ENCODE peak calls at places on chromosomes 3 and 15, in ten cellular contexts. One of them, this sample, is unnamed.

GRCh38 chr15:85603160-85603559 is 191.6 kb downstream of the KLHL25 start:
- DNase-seq in kidney: no peak
- DNase-seq in CD8-positive, alpha-beta T cell: no peak
- DNase-seq in ovary: no peak
- DNase-seq in neuronal stem cell: no peak
- DNase-seq in SK-N-SH: no peak
- DNase-seq in CD8-positive, alpha-beta memory T cell: no peak
- DNase-seq in stomach: no peak
- DNase-seq in BJ: no peak
- DNase-seq in H7: no peak
- DNase-seq in this sample: no peak

GRCh38 chr15:82944038-82944437 is 8.5 kb downstream of the HOMER2 start:
- DNase-seq in CD8-positive, alpha-beta memory T cell: no peak
- DNase-seq in stomach: no peak
- DNase-seq in kidney: no peak
- DNase-seq in BJ: no peak
- DNase-seq in SK-N-SH: no peak
- DNase-seq in ovary: no peak
- DNase-seq in CD8-positive, alpha-beta T cell: no peak
- DNase-seq in H7: no peak
- DNase-seq in neuronal stem cell: no peak
- DNase-seq in this sample: no peak

GRCh38 chr3:36815375-36815774 is 51.0 kb upstream of the DCLK3 start:
- DNase-seq in stomach: no peak
- DNase-seq in neuronal stem cell: no peak
- DNase-seq in BJ: no peak
- DNase-seq in SK-N-SH: no peak
- DNase-seq in ovary: no peak
- DNase-seq in kidney: no peak
- DNase-seq in CD8-positive, alpha-beta memory T cell: no peak
- DNase-seq in CD8-positive, alpha-beta T cell: no peak
- DNase-seq in H7: no peak
- DNase-seq in this sample: no peak

GRCh38 chr15:70504305-70504951 is 258.9 kb downstream of the UACA start:
- DNase-seq in stomach: peak; percentile 47
- DNase-seq in CD8-positive, alpha-beta T cell: no peak
- DNase-seq in H7: no peak
- DNase-seq in kidney: peak; percentile 88
- DNase-seq in neuronal stem cell: no peak
- DNase-seq in SK-N-SH: peak; percentile 62
- DNase-seq in BJ: no peak
- DNase-seq in CD8-positive, alpha-beta memory T cell: no peak
- DNase-seq in ovary: peak; percentile 80
- DNase-seq in this sample: peak; percentile 48

GRCh38 chr3:27728195-27729087 is 6.3 kb upstream of the EOMES start:
- DNase-seq in BJ: no peak
- DNase-seq in SK-N-SH: peak; percentile 48
- DNase-seq in CD8-positive, alpha-beta memory T cell: no peak
- DNase-seq in ovary: no peak
- DNase-seq in H7: peak; percentile 76
- DNase-seq in stomach: no peak
- DNase-seq in CD8-positive, alpha-beta T cell: no peak
- DNase-seq in kidney: no peak
- DNase-seq in neuronal stem cell: no peak
- DNase-seq in this sample: no peak

GRCh38 chr15:59189224-59189623 is 17.4 kb upstream of the LDHAL6B start:
- DNase-seq in SK-N-SH: no peak
- DNase-seq in CD8-positive, alpha-beta T cell: no peak
- DNase-seq in kidney: no peak
- DNase-seq in stomach: no peak
- DNase-seq in ovary: no peak
- DNase-seq in CD8-positive, alpha-beta memory T cell: no peak
- DNase-seq in BJ: no peak
- DNase-seq in neuronal stem cell: no peak
- DNase-seq in H7: no peak
- DNase-seq in this sample: no peak

GRCh38 chr3:163722421-163722820 is 1355.9 kb downstream of the SI start:
- DNase-seq in kidney: no peak
- DNase-seq in ovary: no peak
- DNase-seq in CD8-positive, alpha-beta memory T cell: no peak
- DNase-seq in SK-N-SH: no peak
- DNase-seq in stomach: no peak
- DNase-seq in CD8-positive, alpha-beta T cell: no peak
- DNase-seq in neuronal stem cell: no peak
- DNase-seq in BJ: no peak
- DNase-seq in H7: peak; percentile 4
- DNase-seq in this sample: no peak

GRCh38 chr3:152961323-152961722 is 126.4 kb downstream of the P2RY1 start:
- DNase-seq in BJ: no peak
- DNase-seq in stomach: no peak
- DNase-seq in neuronal stem cell: no peak
- DNase-seq in CD8-positive, alpha-beta T cell: no peak
- DNase-seq in ovary: no peak
- DNase-seq in SK-N-SH: peak; percentile 8
- DNase-seq in H7: peak; percentile 14
- DNase-seq in kidney: no peak
- DNase-seq in CD8-positive, alpha-beta memory T cell: no peak
- DNase-seq in this sample: no peak

GRCh38 chr15:89732451-89733172 is 18.4 kb downstream of the MESP1 start:
- DNase-seq in stomach: no peak
- DNase-seq in CD8-positive, alpha-beta memory T cell: no peak
- DNase-seq in neuronal stem cell: no peak
- DNase-seq in BJ: no peak
- DNase-seq in CD8-positive, alpha-beta T cell: no peak
- DNase-seq in H7: peak; percentile 53
- DNase-seq in SK-N-SH: no peak
- DNase-seq in kidney: no peak
- DNase-seq in ovary: peak; percentile 69
- DNase-seq in this sample: no peak

GRCh38 chr3:130276203-130276803 is 69.2 kb upstream of the COL6A5 start:
- DNase-seq in CD8-positive, alpha-beta memory T cell: no peak
- DNase-seq in H7: peak; percentile 70
- DNase-seq in neuronal stem cell: peak; percentile 46
- DNase-seq in BJ: no peak
- DNase-seq in stomach: no peak
- DNase-seq in kidney: no peak
- DNase-seq in ovary: no peak
- DNase-seq in CD8-positive, alpha-beta T cell: no peak
- DNase-seq in SK-N-SH: peak; percentile 65
- DNase-seq in this sample: no peak

GRCh38 chr3:16013563-16013962 is 160.9 kb upstream of the GALNT15 start:
- DNase-seq in ovary: no peak
- DNase-seq in kidney: no peak
- DNase-seq in SK-N-SH: no peak
- DNase-seq in neuronal stem cell: no peak
- DNase-seq in BJ: no peak
- DNase-seq in CD8-positive, alpha-beta memory T cell: no peak
- DNase-seq in CD8-positive, alpha-beta T cell: no peak
- DNase-seq in H7: no peak
- DNase-seq in stomach: no peak
- DNase-seq in this sample: no peak

GRCh38 chr3:132456141-132456540 is 38.8 kb downstream of the DNAJC13 start:
- DNase-seq in kidney: no peak
- DNase-seq in H7: no peak
- DNase-seq in stomach: no peak
- DNase-seq in SK-N-SH: no peak
- DNase-seq in neuronal stem cell: no peak
- DNase-seq in BJ: no peak
- DNase-seq in CD8-positive, alpha-beta memory T cell: no peak
- DNase-seq in ovary: no peak
- DNase-seq in CD8-positive, alpha-beta T cell: no peak
- DNase-seq in this sample: no peak

GRCh38 chr3:147807773-147808172 is 398.6 kb downstream of the ZIC1 start:
- DNase-seq in stomach: no peak
- DNase-seq in SK-N-SH: no peak
- DNase-seq in CD8-positive, alpha-beta memory T cell: no peak
- DNase-seq in ovary: no peak
- DNase-seq in H7: no peak
- DNase-seq in BJ: no peak
- DNase-seq in CD8-positive, alpha-beta T cell: no peak
- DNase-seq in kidney: no peak
- DNase-seq in neuronal stem cell: no peak
- DNase-seq in this sample: no peak

GRCh38 chr3:196159526-196159925 is 51.7 kb downstream of the ZDHHC19 start:
- DNase-seq in H7: no peak
- DNase-seq in SK-N-SH: no peak
- DNase-seq in BJ: no peak
- DNase-seq in CD8-positive, alpha-beta memory T cell: no peak
- DNase-seq in neuronal stem cell: no peak
- DNase-seq in CD8-positive, alpha-beta T cell: no peak
- DNase-seq in ovary: no peak
- DNase-seq in stomach: no peak
- DNase-seq in kidney: no peak
- DNase-seq in this sample: no peak

GRCh38 chr3:130759692-130760338 is 13.2 kb upstream of the PIK3R4 start:
- DNase-seq in neuronal stem cell: peak; percentile 32
- DNase-seq in SK-N-SH: peak; percentile 55
- DNase-seq in CD8-positive, alpha-beta memory T cell: peak; percentile 41
- DNase-seq in H7: peak; percentile 39
- DNase-seq in kidney: no peak
- DNase-seq in CD8-positive, alpha-beta T cell: peak; percentile 55
- DNase-seq in stomach: peak; percentile 62
- DNase-seq in BJ: no peak
- DNase-seq in ovary: no peak
- DNase-seq in this sample: peak; percentile 77

GRCh38 chr3:8540456-8540855 is 38.8 kb downstream of the LMCD1 start:
- DNase-seq in SK-N-SH: no peak
- DNase-seq in CD8-positive, alpha-beta T cell: no peak
- DNase-seq in BJ: no peak
- DNase-seq in H7: no peak
- DNase-seq in kidney: no peak
- DNase-seq in ovary: no peak
- DNase-seq in stomach: no peak
- DNase-seq in CD8-positive, alpha-beta memory T cell: no peak
- DNase-seq in neuronal stem cell: no peak
- DNase-seq in this sample: no peak

GRCh38 chr3:181969925-181970324 is 258.2 kb downstream of the SOX2 start:
- DNase-seq in H7: no peak
- DNase-seq in BJ: no peak
- DNase-seq in CD8-positive, alpha-beta T cell: no peak
- DNase-seq in stomach: no peak
- DNase-seq in CD8-positive, alpha-beta memory T cell: no peak
- DNase-seq in ovary: no peak
- DNase-seq in kidney: no peak
- DNase-seq in neuronal stem cell: no peak
- DNase-seq in SK-N-SH: no peak
- DNase-seq in this sample: no peak

GRCh38 chr15:88015228-88015860 is 241.2 kb downstream of the NTRK3 start:
- DNase-seq in H7: no peak
- DNase-seq in BJ: no peak
- DNase-seq in CD8-positive, alpha-beta T cell: no peak
- DNase-seq in SK-N-SH: no peak
- DNase-seq in kidney: no peak
- DNase-seq in stomach: no peak
- DNase-seq in neuronal stem cell: no peak
- DNase-seq in ovary: no peak
- DNase-seq in CD8-positive, alpha-beta memory T cell: no peak
- DNase-seq in this sample: no peak

GRCh38 chr3:184129012-184129411 is 6.1 kb upstream of the EIF2B5 start:
- DNase-seq in SK-N-SH: peak; percentile 44
- DNase-seq in stomach: peak; percentile 35
- DNase-seq in kidney: no peak
- DNase-seq in neuronal stem cell: peak; percentile 31
- DNase-seq in BJ: no peak
- DNase-seq in ovary: no peak
- DNase-seq in H7: peak; percentile 73
- DNase-seq in CD8-positive, alpha-beta T cell: no peak
- DNase-seq in CD8-positive, alpha-beta memory T cell: no peak
- DNase-seq in this sample: peak; percentile 16

DNA sequence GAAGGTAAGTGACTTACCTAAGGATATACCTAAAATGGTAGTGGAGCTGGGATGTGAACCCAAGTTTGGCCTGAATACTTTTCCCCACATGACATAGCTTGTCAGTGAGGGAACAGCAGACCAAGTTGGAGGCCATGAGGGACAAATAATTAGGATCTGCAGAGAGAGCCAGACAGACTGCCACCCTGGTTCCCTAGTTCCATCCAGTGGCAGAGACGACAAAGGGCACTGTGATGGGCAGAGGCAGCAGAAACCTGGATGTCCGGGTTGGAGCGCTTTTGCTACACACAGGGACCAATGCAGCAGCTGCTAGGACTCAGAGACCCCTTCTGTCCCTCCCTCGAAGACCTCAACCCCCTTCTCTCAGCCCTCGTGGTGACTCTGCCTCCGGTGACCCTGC is 1.2 kb downstream of the CPLX3 start:
- DNase-seq in kidney: no peak
- DNase-seq in CD8-positive, alpha-beta T cell: no peak
- DNase-seq in BJ: no peak
- DNase-seq in stomach: no peak
- DNase-seq in SK-N-SH: no peak
- DNase-seq in CD8-positive, alpha-beta memory T cell: no peak
- DNase-seq in H7: no peak
- DNase-seq in ovary: no peak
- DNase-seq in neuronal stem cell: no peak
- DNase-seq in this sample: no peak
- H3K36me3 ChIP-seq in kidney: no peaks in the 10 kb centered on the region
- H3K36me3 ChIP-seq in CD8-positive, alpha-beta T cell: no peaks in the 10 kb centered on the region
- H3K36me3 ChIP-seq in BJ: no peaks in the 10 kb centered on the region
- H3K36me3 ChIP-seq in stomach: no peaks in the 10 kb centered on the region
- H3K36me3 ChIP-seq in SK-N-SH: no peaks in the 10 kb centered on the region
- H3K36me3 ChIP-seq in CD8-positive, alpha-beta memory T cell: no peaks in the 10 kb centered on the region
- H3K36me3 ChIP-seq in H7: no peaks in the 10 kb centered on the region
- H3K36me3 ChIP-seq in ovary: no peaks in the 10 kb centered on the region
- H3K36me3 ChIP-seq in neuronal stem cell: no peaks in the 10 kb centered on the region
- H3K36me3 ChIP-seq in this sample: no peaks in the 10 kb centered on the region

GRCh38 chr3:123694377-123695147 is 109.7 kb upstream of the HACD2 start:
- DNase-seq in SK-N-SH: no peak
- DNase-seq in CD8-positive, alpha-beta T cell: no peak
- DNase-seq in ovary: no peak
- DNase-seq in neuronal stem cell: no peak
- DNase-seq in CD8-positive, alpha-beta memory T cell: no peak
- DNase-seq in stomach: no peak
- DNase-seq in H7: peak; percentile 60
- DNase-seq in kidney: no peak
- DNase-seq in BJ: no peak
- DNase-seq in this sample: no peak
- H3K36me3 ChIP-seq in SK-N-SH: peaks cover 74% of the 10 kb centered on the region
- H3K36me3 ChIP-seq in CD8-positive, alpha-beta T cell: no peaks in the 10 kb centered on the region
- H3K36me3 ChIP-seq in ovary: no peaks in the 10 kb centered on the region
- H3K36me3 ChIP-seq in neuronal stem cell: peaks cover 4% of the 10 kb centered on the region
- H3K36me3 ChIP-seq in CD8-positive, alpha-beta memory T cell: no peaks in the 10 kb centered on the region
- H3K36me3 ChIP-seq in stomach: peaks cover 36% of the 10 kb centered on the region
- H3K36me3 ChIP-seq in H7: no peaks in the 10 kb centered on the region
- H3K36me3 ChIP-seq in kidney: peaks cover 16% of the 10 kb centered on the region
- H3K36me3 ChIP-seq in BJ: peaks cover 61% of the 10 kb centered on the region
- H3K36me3 ChIP-seq in this sample: no peaks in the 10 kb centered on the region

GRCh38 chr3:125004196-125004595 is 51.6 kb downstream of the HEG1 start:
- DNase-seq in kidney: no peak
- DNase-seq in BJ: no peak
- DNase-seq in CD8-positive, alpha-beta memory T cell: no peak
- DNase-seq in ovary: no peak
- DNase-seq in neuronal stem cell: no peak
- DNase-seq in SK-N-SH: no peak
- DNase-seq in stomach: no peak
- DNase-seq in CD8-positive, alpha-beta T cell: no peak
- DNase-seq in H7: no peak
- DNase-seq in this sample: no peak
- H3K36me3 ChIP-seq in kidney: peaks cover 21% of the 10 kb centered on the region
- H3K36me3 ChIP-seq in BJ: peaks cover 51% of the 10 kb centered on the region
- H3K36me3 ChIP-seq in CD8-positive, alpha-beta memory T cell: peaks cover 46% of the 10 kb centered on the region
- H3K36me3 ChIP-seq in ovary: no peaks in the 10 kb centered on the region
- H3K36me3 ChIP-seq in neuronal stem cell: peaks cover 74% of the 10 kb centered on the region
- H3K36me3 ChIP-seq in SK-N-SH: peaks cover 79% of the 10 kb centered on the region
- H3K36me3 ChIP-seq in stomach: peaks cover 84% of the 10 kb centered on the region
- H3K36me3 ChIP-seq in CD8-positive, alpha-beta T cell: peaks cover 22% of the 10 kb centered on the region
- H3K36me3 ChIP-seq in H7: peaks cover 3% of the 10 kb centered on the region
- H3K36me3 ChIP-seq in this sample: peaks cover 92% of the 10 kb centered on the region

GRCh38 chr3:12946134-12946533 is 104.8 kb upstream of the RPL32 start:
- DNase-seq in H7: no peak
- DNase-seq in kidney: no peak
- DNase-seq in SK-N-SH: no peak
- DNase-seq in CD8-positive, alpha-beta T cell: no peak
- DNase-seq in stomach: no peak
- DNase-seq in ovary: no peak
- DNase-seq in BJ: no peak
- DNase-seq in CD8-positive, alpha-beta memory T cell: no peak
- DNase-seq in neuronal stem cell: no peak
- DNase-seq in this sample: no peak
- H3K36me3 ChIP-seq in H7: peaks cover 2% of the 10 kb centered on the region
- H3K36me3 ChIP-seq in kidney: peaks cover 3% of the 10 kb centered on the region
- H3K36me3 ChIP-seq in SK-N-SH: no peaks in the 10 kb centered on the region
- H3K36me3 ChIP-seq in CD8-positive, alpha-beta T cell: peaks cover 13% of the 10 kb centered on the region
- H3K36me3 ChIP-seq in stomach: peaks cover 12% of the 10 kb centered on the region
- H3K36me3 ChIP-seq in ovary: no peaks in the 10 kb centered on the region
- H3K36me3 ChIP-seq in BJ: peaks cover 4% of the 10 kb centered on the region
- H3K36me3 ChIP-seq in CD8-positive, alpha-beta memory T cell: peaks cover 9% of the 10 kb centered on the region
- H3K36me3 ChIP-seq in neuronal stem cell: peaks cover 16% of the 10 kb centered on the region
- H3K36me3 ChIP-seq in this sample: peaks cover 17% of the 10 kb centered on the region